ENCODE peak calls at places on chromosomes 12 and 14, in eight cellular contexts. Y is fibroblast of the aortic adventitia; M is activated T-cell treated with anti-CD3 and anti-CD28 coated beads, Interleukin-2, amount 50 U/mL, for 72 hours; Z is heart right ventricle; G is nephron progenitor cell; R is GM13976; T is WTC11; I is stimulated activated CD4-positive, alpha-beta T cell treated with anti-CD3 and anti-CD28 coated beads, Interleukin-12 subunit alpha, Interleukin-12 subunit beta, amount 100 ng/mL, for 24 hours. H is an unnamed sample.

GRCh38 chr12:24012528-24012927 is 63.1 kb upstream of the SOX5 start:
- DNase-seq in Y (peak; percentile 43), M (no peak), Z (no peak), G (no peak), R (no peak), T (no peak), I (no peak), H (no peak)

GRCh38 chr14:64953310-64953654 is 10.7 kb upstream of the GPX2 start:
- DNase-seq in Y (no peak), M (no peak), Z (no peak), G (no peak), R (no peak), T (no peak), I (no peak), H (no peak)

GRCh38 chr12:22372277-22372837 is 37.9 kb upstream of the ST8SIA1 start:
- DNase-seq in Y (no peak), M (no peak), Z (no peak), G (no peak), R (no peak), T (no peak), I (no peak), H (no peak)

GRCh38 chr12:14716848-14717444 is 20.5 kb upstream of the GUCY2C start:
- DNase-seq in Y (peak; percentile 57), M (peak; percentile 51), Z (peak; percentile 18), G (peak; percentile 20), R (peak; percentile 66), T (peak; percentile 62), I (no peak), H (peak; percentile 59)

GRCh38 chr12:11621797-11622423 is 27.6 kb upstream of the ETV6 start:
- DNase-seq in Y (no peak), M (peak; percentile 16), Z (peak; percentile 20), G (no peak), R (no peak), T (no peak), I (no peak), H (no peak)

GRCh38 chr14:42665083-42665482 is 1058.4 kb downstream of the LRFN5 start:
- DNase-seq in Y (no peak), M (no peak), Z (no peak), G (no peak), R (no peak), T (no peak), I (no peak), H (no peak)

GRCh38 chr14:53002576-53002975 is 51.7 kb upstream of the FERMT2 start:
- DNase-seq in Y (no peak), M (no peak), Z (no peak), G (no peak), R (no peak), T (no peak), I (no peak), H (no peak)

GRCh38 chr14:100535287-100536131 is 51.7 kb downstream of the BEGAIN start:
- DNase-seq in Y (no peak), M (no peak), Z (peak; percentile 2), G (peak; percentile 1), R (no peak), T (peak; percentile 7), I (no peak), H (peak; percentile 8)

GRCh38 chr14:75978249-75978731 is 3.5 kb downstream of the TGFB3 start:
- DNase-seq in Y (no peak), M (no peak), Z (no peak), G (no peak), R (no peak), T (no peak), I (no peak), H (no peak)

GRCh38 chr14:95903616-95904107 is 27.0 kb downstream of the TUNAR start:
- DNase-seq in Y (no peak), M (no peak), Z (no peak), G (no peak), R (no peak), T (no peak), I (no peak), H (no peak)

GRCh38 chr14:92969470-92970232 is 46.7 kb downstream of the CHGA start:
- DNase-seq in Y (no peak), M (no peak), Z (no peak), G (no peak), R (no peak), T (no peak), I (no peak), H (no peak)

GRCh38 chr12:64825143-64826011 is 930 bp downstream of the TBC1D30 start:
- DNase-seq in Y (no peak), M (peak; percentile 7), Z (no peak), G (peak; percentile 11), R (peak; percentile 42), T (peak; percentile 25), I (no peak), H (peak; percentile 28)

GRCh38 chr14:20494935-20495766 is 10.2 kb upstream of the RNASE10 start:
- DNase-seq in Y (peak; percentile 70), M (no peak), Z (no peak), G (no peak), R (no peak), T (no peak), I (no peak), H (no peak)

GRCh38 chr14:30185832-30186231 is 258.2 kb upstream of the PRKD1 start:
- DNase-seq in Y (no peak), M (no peak), Z (no peak), G (no peak), R (no peak), T (no peak), I (no peak), H (no peak)

GRCh38 chr12:9361879-9362326 is 153.7 kb upstream of the PZP start:
- DNase-seq in Y (no peak), M (no peak), Z (no peak), G (no peak), R (peak; percentile 66), T (no peak), I (no peak), H (peak; percentile 58)

GRCh38 chr14:78291958-78292357 is 121.8 kb downstream of the NRXN3 start:
- DNase-seq in Y (no peak), M (no peak), Z (no peak), G (no peak), R (peak; percentile 18), T (no peak), I (no peak), H (peak; percentile 31)

GRCh38 chr12:30725739-30726138 is 29.0 kb downstream of the CAPRIN2 start:
- DNase-seq in Y (peak; percentile 88), M (no peak), Z (no peak), G (no peak), R (no peak), T (no peak), I (no peak), H (no peak)

GRCh38 chr12:57208946-57209282 is 7.7 kb upstream of the NXPH4 start:
- DNase-seq in Y (no peak), M (no peak), Z (peak; percentile 83), G (no peak), R (no peak), T (no peak), I (no peak), H (no peak)

GRCh38 chr12:88393017-88393767 is 187.1 kb downstream of the KITLG start:
- DNase-seq in Y (no peak), M (no peak), Z (no peak), G (no peak), R (no peak), T (peak; percentile 18), I (no peak), H (no peak)